ENCODE peak calls at places on chromosomes 1 and 21, in four cellular contexts. D is progenitor cell of endocrine pancreas; W is thoracic aorta; G is CD8-positive, alpha-beta memory T cell. E is an unnamed sample.

GRCh38 chr1:169741666-169742394 is 8.0 kb upstream of the SELE start:
- DNase-seq in D (no peak), W (no peak), G (no peak), E (no peak)

GRCh38 chr1:24112381-24113169 is 640 bp upstream of the MYOM3 start:
- DNase-seq in D (no peak), W (peak; percentile 61), G (peak; percentile 28), E (peak; percentile 72)

GRCh38 chr1:195717651-195718050 is 890.6 kb downstream of the KCNT2 start:
- DNase-seq in D (no peak), W (no peak), G (no peak), E (peak; percentile 24)

GRCh38 chr1:64295566-64295965 is 92.1 kb downstream of the UBE2U start:
- DNase-seq in D (no peak), W (no peak), G (no peak), E (no peak)

GRCh38 chr1:37362569-37362968 is 111.8 kb upstream of the ZC3H12A start:
- DNase-seq in D (no peak), W (no peak), G (no peak), E (no peak)

GRCh38 chr1:58785424-58786058 is 1.7 kb upstream of the JUN start:
- DNase-seq in D (peak; percentile 29), W (peak; percentile 9), G (peak; percentile 43), E (peak; percentile 61)

GRCh38 chr1:24095140-24095859 is 16.6 kb downstream of the MYOM3 start:
- DNase-seq in D (no peak), W (no peak), G (no peak), E (peak; percentile 23)

GRCh38 chr1:69787151-69787550 is 219.4 kb downstream of the LRRC7 start:
- DNase-seq in D (no peak), W (no peak), G (no peak), E (no peak)

GRCh38 chr1:3649342-3650247 is at the start of gene WRAP73:
- DNase-seq in D (peak; percentile 80), W (peak; percentile 69), G (peak; percentile 87), E (peak; percentile 95)

GRCh38 chr1:175968486-175969182 is 225.2 kb upstream of the TNR start:
- DNase-seq in D (no peak), W (no peak), G (no peak), E (no peak)

GRCh38 chr1:106747791-106748190 is 308.7 kb upstream of the PRMT6 start:
- DNase-seq in D (no peak), W (no peak), G (no peak), E (no peak)

GRCh38 chr1:924619-925323 is 1.0 kb downstream of the SAMD11 start:
- DNase-seq in D (no peak), W (no peak), G (no peak), E (peak; percentile 80)

GRCh38 chr1:39902121-39902807 is 547 bp upstream of the MYCL start:
- DNase-seq in D (peak; percentile 82), W (no peak), G (peak; percentile 52), E (peak; percentile 79)

GRCh38 chr1:14926214-14926613 is 227.3 kb upstream of the TMEM51 start:
- DNase-seq in D (no peak), W (no peak), G (no peak), E (no peak)

GRCh38 chr1:15788624-15789301 is 18.7 kb downstream of the UQCRHL start:
- DNase-seq in D (no peak), W (no peak), G (no peak), E (peak; percentile 77)

GRCh38 chr21:19239696-19240095 is 836.1 kb upstream of the TMPRSS15 start:
- DNase-seq in D (no peak), W (no peak), G (no peak), E (no peak)

GRCh38 chr1:239814306-239814881 is 277.3 kb upstream of the FMN2 start:
- DNase-seq in D (no peak), W (no peak), G (no peak), E (peak; percentile 22)

GRCh38 chr1:11741482-11741881 is 5.5 kb downstream of the AGTRAP start:
- DNase-seq in D (no peak), W (no peak), G (no peak), E (no peak)

GRCh38 chr1:213070399-213070798 is 19.4 kb downstream of the RPS6KC1 start:
- DNase-seq in D (no peak), W (no peak), G (no peak), E (peak; percentile 85)

GRCh38 chr1:229410370-229410691 is 23.6 kb downstream of the ACTA1 start:
- DNase-seq in D (no peak), W (no peak), G (no peak), E (no peak)

GRCh38 chr1:91732291-91732953 is 153.5 kb downstream of the TGFBR3 start:
- DNase-seq in D (no peak), W (no peak), G (no peak), E (no peak)

GRCh38 chr1:16907870-16908758 is 12.3 kb downstream of the RNU1-2 start:
- DNase-seq in D (no peak), W (no peak), G (no peak), E (no peak)

GRCh38 chr1:26959722-26960624 is at the start of gene KDF1:
- DNase-seq in D (peak; percentile 87), W (no peak), G (peak; percentile 53), E (no peak)

GRCh38 chr21:40386301-40386911 is 460.6 kb downstream of the DSCAM start:
- DNase-seq in D (peak; percentile 59), W (no peak), G (no peak), E (peak; percentile 2)

GRCh38 chr1:110341146-110341871 is 2.1 kb downstream of the RBM15 start:
- DNase-seq in D (no peak), W (no peak), G (no peak), E (no peak)

E was measured in cardiac muscle cell.